ENCODE peak calls at places on chromosomes 1 and 21, in seven cellular contexts. J is Peyer's patch, C is fibroblast of lung, T is breast epithelium, X is body of pancreas, V is pancreas, Q is PC-3. I is an unnamed sample.

GRCh38 chr21:42746593-42747266 is 93.3 kb downstream of the PDE9A start:
- DNase-seq in J (peak), C (no peak), T (no peak), X (no peak), V (no peak), Q (no peak), I (no peak)

GRCh38 chr21:41432567-41433460 is 6.8 kb downstream of the MX1 start:
- DNase-seq in J (no peak), C (no peak), T (no peak), X (no peak), V (no peak), Q (no peak), I (no peak)

GRCh38 chr1:199161766-199162303 is 523.0 kb downstream of the PTPRC start:
- DNase-seq in J (no peak), C (no peak), T (no peak), X (no peak), V (no peak), Q (no peak), I (no peak)

GRCh38 chr1:181469829-181470228 is 13.5 kb upstream of the CACNA1E start:
- DNase-seq in J (no peak), C (peak), T (no peak), X (peak), V (no peak), Q (peak), I (no peak)

GRCh38 chr1:43711524-43712386 is 4.4 kb downstream of the ST3GAL3 start:
- DNase-seq in J (no peak), C (peak), T (no peak), X (no peak), V (no peak), Q (peak), I (no peak)

GRCh38 chr1:89826594-89826993 is 5.8 kb downstream of the LRRC8D start:
- DNase-seq in J (no peak), C (no peak), T (no peak), X (no peak), V (no peak), Q (peak), I (no peak)

GRCh38 chr1:218890436-218890835 is 283.2 kb upstream of the LYPLAL1 start:
- DNase-seq in J (no peak), C (peak), T (no peak), X (no peak), V (no peak), Q (no peak), I (no peak)

GRCh38 chr1:18951818-18952391 is 4.6 kb downstream of the IFFO2 start:
- DNase-seq in J (peak), C (no peak), T (no peak), X (no peak), V (no peak), Q (no peak), I (no peak)

GRCh38 chr1:48093696-48094518 is 96.7 kb upstream of the TRABD2B start:
- DNase-seq in J (peak), C (peak), T (peak), X (peak), V (peak), Q (peak), I (peak)

GRCh38 chr1:208252126-208252853 is 8.1 kb upstream of the PLXNA2 start:
- DNase-seq in J (no peak), C (no peak), T (no peak), X (no peak), V (no peak), Q (peak), I (peak)
- TF ChIP-seq CTCF in J (no peak), C (peak), T (no peak), X (peak), V (peak), Q (peak), I (peak)

GRCh38 chr1:7068552-7068951 is 283.3 kb downstream of the CAMTA1 start:
- DNase-seq in J (no peak), C (no peak), T (no peak), X (no peak), V (no peak), Q (no peak), I (no peak)

GRCh38 chr1:7069888-7070287 is 284.6 kb downstream of the CAMTA1 start:
- DNase-seq in J (no peak), C (peak), T (no peak), X (no peak), V (no peak), Q (no peak), I (no peak)

GRCh38 chr1:7070389-7071029 is 285.3 kb downstream of the CAMTA1 start:
- DNase-seq in J (peak), C (peak), T (no peak), X (peak), V (peak), Q (peak), I (no peak)
- H3K4me3 ChIP-seq in J (no peak), C (peak), T (peak), X (no peak), V (no peak), Q (no peak), I (no peak)

GRCh38 chr1:66924756-66925557 is at the start of the genes DNAI4 and MIER1:
- DNase-seq in J (peak), C (peak), T (peak), X (peak), V (peak), Q (peak), I (peak)
- TF ChIP-seq CTCF in J (no peak), C (peak), T (no peak), X (peak), V (peak), Q (no peak), I (no peak)

GRCh38 chr1:204287466-204287881 is 72.3 kb downstream of the PLEKHA6 start:
- DNase-seq in J (no peak), C (no peak), T (no peak), X (no peak), V (no peak), Q (no peak), I (no peak)
- H3K4me3 ChIP-seq in J (no peak), C (no peak), T (no peak), X (peak), V (no peak), Q (no peak), I (peak)

DNA sequence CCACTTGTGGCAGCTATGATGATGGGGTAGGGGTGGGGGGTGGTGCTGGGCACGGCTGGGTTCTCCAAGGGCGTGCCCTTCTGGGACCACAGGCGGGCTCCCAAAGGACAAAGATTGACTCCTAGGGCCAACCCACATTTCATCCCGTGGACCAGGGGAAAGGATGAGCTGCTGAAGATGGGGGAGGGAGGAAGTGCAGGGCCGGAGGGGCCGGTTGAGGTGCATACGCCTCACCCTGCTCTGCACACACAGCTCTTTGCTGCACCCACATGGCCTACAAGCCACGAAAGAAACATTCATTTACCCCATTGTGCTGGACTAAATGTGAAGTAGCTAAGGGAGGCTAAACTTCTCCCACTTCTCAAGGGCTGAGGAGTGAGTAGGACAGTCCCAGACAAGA is 34.2 kb upstream of the GNPAT start:
- DNase-seq in J (no peak), C (peak), T (no peak), X (no peak), V (no peak), Q (no peak), I (no peak)
- TF ChIP-seq CTCF in J (no peak), C (no peak), T (no peak), X (no peak), V (no peak), Q (peak), I (no peak)

GRCh38 chr1:147545133-147545532 is 3.8 kb downstream of the BCL9 start:
- DNase-seq in J (peak), C (peak), T (no peak), X (peak), V (no peak), Q (peak), I (no peak)
- H3K4me3 ChIP-seq in J (no peak), C (no peak), T (no peak), X (no peak), V (no peak), Q (peak), I (no peak)

DNA sequence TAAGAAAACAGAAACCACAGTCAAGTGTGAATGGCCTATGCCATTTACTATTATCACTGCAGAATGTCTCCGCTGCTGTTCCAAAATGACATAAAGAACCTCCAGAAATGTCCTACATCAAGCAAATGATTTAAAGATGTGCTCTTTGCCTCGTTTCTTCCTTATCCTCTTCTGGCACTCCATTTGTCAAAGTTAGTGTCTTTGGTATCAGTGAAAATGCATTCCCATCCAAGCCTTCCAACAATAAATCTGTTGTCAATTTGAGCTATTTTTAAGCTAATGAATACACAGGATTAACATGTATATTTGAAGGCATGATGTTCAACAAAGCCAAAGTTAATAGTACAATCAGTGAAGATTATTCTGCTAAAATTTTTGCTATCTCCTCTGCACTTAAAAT is 105.6 kb downstream of the LRRC53 start:
- DNase-seq in J (no peak), C (no peak), T (no peak), X (no peak), V (no peak), Q (no peak), I (no peak)
- TF ChIP-seq CTCF in J (no peak), C (no peak), T (no peak), X (no peak), V (no peak), Q (no peak), I (no peak)